ENCODE peak calls at places on chromosome 19, in ten cellular contexts. H is stimulated activated CD4-positive, alpha-beta T cell treated with anti-CD3 and anti-CD28 coated beads, Interleukin-1b, Interleukin-23, amount 100 ng/mL, for 1 hour; S is activated T-helper 1 cell treated with anti-CD3 and anti-CD28 coated beads, Interleukin-2, amount 50 U/mL, for 16 hours; Y is LHCN-M2; P is GOT3; V is occipital lobe; J is skeletal muscle cell; D is mammary epithelial cell; M is pons; C is neural progenitor cell. Z is an unnamed sample.

GRCh38 chr19:35253316-35254286 is 4.8 kb downstream of the LSR start:
- DNase-seq in H (no peak), S (no peak), Y (no peak), P (no peak), V (no peak), J (no peak), D (no peak), M (no peak), C (no peak), Z (no peak)

GRCh38 chr19:44356383-44357111 is at the start of gene ZNF112:
- DNase-seq in H (no peak), S (no peak), Y (peak), P (peak), V (peak), J (peak), D (peak), M (peak), C (peak), Z (peak)

GRCh38 chr19:31378404-31378803 is 29.2 kb upstream of the TSHZ3 start:
- DNase-seq in H (no peak), S (no peak), Y (peak), P (no peak), V (no peak), J (peak), D (peak), M (no peak), C (no peak), Z (no peak)

GRCh38 chr19:38079926-38080380 is 144.1 kb downstream of the DPF1 start:
- DNase-seq in H (no peak), S (no peak), Y (peak), P (no peak), V (no peak), J (peak), D (peak), M (peak), C (no peak), Z (no peak)

GRCh38 chr19:46610413-46610775 is 9.3 kb downstream of the CALM3 start:
- DNase-seq in H (no peak), S (no peak), Y (no peak), P (no peak), V (no peak), J (no peak), D (no peak), M (no peak), C (no peak), Z (no peak)

GRCh38 chr19:44689290-44690130 is 9.4 kb upstream of the CEACAM16 start:
- DNase-seq in H (peak), S (peak), Y (peak), P (peak), V (peak), J (no peak), D (no peak), M (peak), C (peak), Z (peak)

GRCh38 chr19:52600639-52601024 is 30.5 kb downstream of the ZNF701 start:
- DNase-seq in H (no peak), S (no peak), Y (no peak), P (no peak), V (no peak), J (no peak), D (no peak), M (no peak), C (no peak), Z (no peak)

GRCh38 chr19:1252221-1252817 is 3.9 kb downstream of the MIDN start:
- DNase-seq in H (no peak), S (no peak), Y (peak), P (peak), V (peak), J (peak), D (peak), M (peak), C (no peak), Z (no peak)

GRCh38 chr19:926595-927043 is 784 bp downstream of the ARID3A start:
- DNase-seq in H (no peak), S (no peak), Y (peak), P (no peak), V (no peak), J (no peak), D (no peak), M (peak), C (peak), Z (no peak)

GRCh38 chr19:37227996-37228395 is 10.0 kb downstream of the ZNF383 start:
- DNase-seq in H (no peak), S (no peak), Y (no peak), P (no peak), V (no peak), J (no peak), D (no peak), M (no peak), C (peak), Z (peak)

GRCh38 chr19:400976-401835 is 7.7 kb downstream of the C2CD4C start:
- DNase-seq in H (no peak), S (no peak), Y (no peak), P (no peak), V (no peak), J (no peak), D (no peak), M (no peak), C (no peak), Z (no peak)

GRCh38 chr19:18488838-18489626 is 32.8 kb downstream of the ELL start:
- DNase-seq in H (no peak), S (no peak), Y (no peak), P (no peak), V (no peak), J (no peak), D (no peak), M (no peak), C (peak), Z (peak)

GRCh38 chr19:16372065-16372915 is 47.7 kb downstream of the KLF2 start:
- DNase-seq in H (no peak), S (no peak), Y (no peak), P (no peak), V (no peak), J (no peak), D (no peak), M (no peak), C (no peak), Z (no peak)

GRCh38 chr19:41356984-41357739 is 3.4 kb upstream of the TGFB1 start:
- DNase-seq in H (no peak), S (no peak), Y (no peak), P (no peak), V (no peak), J (no peak), D (no peak), M (no peak), C (no peak), Z (no peak)

GRCh38 chr19:21698215-21698614 is 69.2 kb downstream of the ZNF100 start:
- DNase-seq in H (no peak), S (no peak), Y (peak), P (no peak), V (no peak), J (no peak), D (peak), M (peak), C (peak), Z (no peak)

GRCh38 chr19:41166888-41167804 is 25.9 kb upstream of the CYP2S1 start:
- DNase-seq in H (no peak), S (no peak), Y (no peak), P (no peak), V (no peak), J (no peak), D (no peak), M (no peak), C (no peak), Z (no peak)

GRCh38 chr19:2532252-2533071 is 56.5 kb downstream of the GADD45B start:
- DNase-seq in H (no peak), S (no peak), Y (peak), P (no peak), V (no peak), J (peak), D (peak), M (no peak), C (no peak), Z (no peak)

GRCh38 chr19:38037151-38037611 is 130.2 kb downstream of the SIPA1L3 start:
- DNase-seq in H (no peak), S (no peak), Y (peak), P (no peak), V (no peak), J (no peak), D (no peak), M (no peak), C (no peak), Z (no peak)

GRCh38 chr19:31946491-31946890 is 398.9 kb upstream of the ZNF507 start:
- DNase-seq in H (no peak), S (no peak), Y (no peak), P (no peak), V (no peak), J (no peak), D (no peak), M (no peak), C (no peak), Z (no peak)

Z was measured in iPS-NIHi11.